ENCODE peak calls at places on chromosomes 2 and 18, in eight cellular contexts. K, X, B, W, Z, A, G and H are unnamed samples. For H3K27me3, the result is how much of the 10 kb centered on the place peaks cover.

GRCh38 chr2:230219419-230220331 is at the start of gene SP110:
- DNase-seq in X (peak), B (peak), W (peak), G (peak), A (peak), K (peak), Z (peak), H (peak)

GRCh38 chr2:3073196-3073595 is 304.4 kb downstream of the EIPR1 start:
- DNase-seq in Z (no peak), A (no peak), X (no peak), G (no peak), K (peak), W (no peak), B (no peak), H (no peak)

GRCh38 chr2:178761759-178762371 is 45.4 kb downstream of the TTN start:
- DNase-seq in B (peak), K (no peak), Z (peak), W (no peak), X (no peak), A (no peak), G (no peak), H (no peak)

GRCh38 chr2:171320731-171321130 is 113.1 kb downstream of the METTL8 start:
- DNase-seq in G (no peak), A (no peak), Z (no peak), W (no peak), X (no peak), K (no peak), B (no peak), H (no peak)

GRCh38 chr18:36461551-36461987 is 164.1 kb downstream of the FHOD3 start:
- DNase-seq in X (no peak), G (no peak), B (no peak), W (no peak), Z (no peak), K (no peak), A (no peak), H (no peak)

GRCh38 chr2:70035344-70035844 is 51.9 kb upstream of the PCBP1 start:
- DNase-seq in Z (no peak), G (no peak), B (peak), X (no peak), W (no peak), A (no peak), K (no peak), H (no peak)

GRCh38 chr2:96552284-96553175 is 16.0 kb downstream of the ARID5A start:
- DNase-seq in W (no peak), Z (no peak), K (no peak), A (no peak), X (no peak), G (no peak), B (no peak), H (no peak)

GRCh38 chr2:2812117-2812516 is 481.0 kb upstream of the MYT1L start:
- DNase-seq in W (no peak), B (no peak), K (no peak), G (no peak), Z (no peak), X (no peak), A (no peak), H (no peak)

GRCh38 chr2:86686905-86687304 is 33.2 kb upstream of the RMND5A start:
- DNase-seq in K (no peak), A (no peak), X (no peak), B (no peak), Z (no peak), G (no peak), W (no peak), H (no peak)

GRCh38 chr18:36527025-36527424 is 229.5 kb downstream of the FHOD3 start:
- DNase-seq in G (no peak), K (peak), B (no peak), W (no peak), A (no peak), Z (no peak), X (no peak), H (no peak)

GRCh38 chr18:63603772-63604171 is 16.6 kb downstream of the SERPINB13 start:
- DNase-seq in A (no peak), X (no peak), W (no peak), B (peak), K (no peak), G (no peak), Z (peak), H (no peak)

GRCh38 chr2:14633031-14633430 is 514 bp downstream of the LRATD1 start:
- DNase-seq in W (no peak), K (no peak), A (peak), B (no peak), Z (no peak), G (peak), X (no peak), H (no peak)

GRCh38 chr18:26468931-26469340 is 79.4 kb downstream of the KCTD1 start:
- DNase-seq in Z (no peak), B (no peak), X (no peak), A (no peak), W (no peak), K (no peak), G (no peak), H (no peak)

GRCh38 chr2:60492550-60492949 is 60.9 kb downstream of the BCL11A start:
- DNase-seq in G (no peak), A (no peak), K (no peak), Z (no peak), X (no peak), W (no peak), B (no peak), H (no peak)

GRCh38 chr2:85066874-85067351 is 66.3 kb upstream of the TCF7L1 start:
- DNase-seq in G (peak), K (peak), B (peak), A (peak), Z (peak), W (peak), X (peak), H (peak)

GRCh38 chr2:55530539-55531081 is 11.1 kb downstream of the CFAP36 start:
- DNase-seq in W (no peak), B (no peak), X (no peak), A (no peak), K (no peak), Z (no peak), G (no peak), H (no peak)

GRCh38 chr2:237639441-237640220 is 12.2 kb downstream of the LRRFIP1 start:
- DNase-seq in G (no peak), Z (no peak), A (no peak), W (no peak), X (no peak), B (no peak), K (no peak), H (no peak)

GRCh38 chr2:106534471-106534870 is 47.3 kb downstream of the CD8B2 start:
- DNase-seq in A (no peak), X (no peak), B (no peak), G (no peak), K (no peak), W (no peak), Z (no peak), H (no peak)

GRCh38 chr2:113124984-113125855 is 2.2 kb upstream of the IL1RN start:
- DNase-seq in W (no peak), G (no peak), X (no peak), Z (no peak), K (no peak), B (no peak), A (no peak), H (no peak)

GRCh38 chr2:123015186-123015585 is 1009.9 kb upstream of the CNTNAP5 start:
- DNase-seq in G (no peak), X (no peak), B (no peak), W (no peak), Z (no peak), A (no peak), K (no peak), H (no peak)

GRCh38 chr2:108239786-108240185 is at the start of gene SULT1C3:
- DNase-seq in W (no peak), K (no peak), B (no peak), G (no peak), A (no peak), X (no peak), Z (no peak), H (no peak)

GRCh38 chr2:240721596-240722180 is 30.0 kb downstream of the AQP12A start:
- DNase-seq in W (no peak), K (no peak), X (no peak), G (no peak), Z (no peak), B (no peak), A (no peak), H (no peak)

GRCh38 chr2:69917854-69918253 is 2.9 kb downstream of the MXD1 start:
- DNase-seq in Z (no peak), B (peak), W (peak), K (no peak), G (no peak), A (no peak), X (no peak), H (no peak)

GRCh38 chr2:209663149-209663548 is 108.5 kb upstream of the UNC80 start:
- DNase-seq in B (peak), Z (no peak), G (no peak), X (no peak), A (no peak), K (no peak), W (no peak), H (no peak)

GRCh38 chr2:84701880-84702279 is 179.0 kb downstream of the TRABD2A start:
- DNase-seq in Z (no peak), K (no peak), B (peak), X (no peak), G (no peak), A (no peak), W (no peak), H (no peak)

GRCh38 chr18:57621252-57621607 is 406 bp downstream of the NARS1 start:
- DNase-seq in Z (no peak), K (no peak), X (no peak), B (no peak), A (no peak), W (no peak), G (no peak), H (no peak)

GRCh38 chr2:178829299-178829698 is 22.1 kb upstream of the TTN start:
- DNase-seq in A (no peak), X (no peak), K (no peak), W (no peak), B (peak), Z (no peak), G (no peak), H (no peak)

DNA sequence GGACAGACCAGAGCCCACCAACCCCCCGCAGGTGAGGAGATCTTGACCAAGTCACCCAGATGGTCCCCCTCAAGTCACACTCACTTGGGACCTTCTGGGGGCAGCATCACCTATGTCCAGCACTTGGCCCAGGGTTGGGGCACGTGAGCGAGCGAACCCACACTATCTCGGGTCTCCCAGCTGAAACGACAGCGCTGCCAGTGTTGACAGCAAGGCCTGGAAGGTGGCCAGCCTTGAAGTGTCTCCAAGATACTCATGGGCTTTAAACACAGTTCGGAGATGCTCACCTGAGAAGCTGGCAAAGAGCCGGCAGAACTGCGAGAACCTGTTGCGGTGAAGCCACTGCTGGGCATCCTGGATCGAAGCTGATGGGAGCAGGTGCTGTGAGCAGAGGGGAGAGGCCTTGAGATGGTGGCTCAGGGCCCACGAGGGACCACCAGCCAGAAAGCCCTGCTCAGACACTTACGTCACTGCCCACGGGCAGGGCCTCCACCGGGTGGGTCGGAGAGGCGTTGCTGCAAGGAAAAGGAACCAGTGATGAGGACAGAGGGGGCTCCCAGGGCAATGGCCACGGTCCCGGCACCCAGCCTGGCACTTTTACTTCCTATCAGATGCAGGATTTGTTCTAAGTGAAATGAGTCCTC is 47.5 kb downstream of the TFCP2L1 start:
- DNase-seq in W (no peak), G (no peak), X (no peak), Z (no peak), K (no peak), A (peak), B (no peak), H (peak)
- H3K27me3 ChIP-seq in W (under half), G (under half), X (under half), Z (under half), K (under half), A (under half), B (under half), H (under half)

GRCh38 chr2:219042750-219043149 is 1.4 kb upstream of the CFAP65 start:
- DNase-seq in B (no peak), K (no peak), Z (no peak), X (no peak), W (no peak), A (no peak), G (no peak), H (no peak)

GRCh38 chr2:219037783-219038549 is 3.4 kb downstream of the CFAP65 start:
- DNase-seq in Z (no peak), X (no peak), K (no peak), W (no peak), B (no peak), G (no peak), A (no peak), H (no peak)

GRCh38 chr2:219042157-219042556 is 841 bp upstream of the CFAP65 start:
- DNase-seq in G (no peak), K (no peak), X (no peak), B (no peak), Z (no peak), A (no peak), W (no peak), H (no peak)

GRCh38 chr2:219038600-219038999 is 2.7 kb downstream of the CFAP65 start:
- DNase-seq in Z (no peak), K (no peak), W (no peak), X (no peak), A (no peak), B (no peak), G (no peak), H (no peak)

DNA sequence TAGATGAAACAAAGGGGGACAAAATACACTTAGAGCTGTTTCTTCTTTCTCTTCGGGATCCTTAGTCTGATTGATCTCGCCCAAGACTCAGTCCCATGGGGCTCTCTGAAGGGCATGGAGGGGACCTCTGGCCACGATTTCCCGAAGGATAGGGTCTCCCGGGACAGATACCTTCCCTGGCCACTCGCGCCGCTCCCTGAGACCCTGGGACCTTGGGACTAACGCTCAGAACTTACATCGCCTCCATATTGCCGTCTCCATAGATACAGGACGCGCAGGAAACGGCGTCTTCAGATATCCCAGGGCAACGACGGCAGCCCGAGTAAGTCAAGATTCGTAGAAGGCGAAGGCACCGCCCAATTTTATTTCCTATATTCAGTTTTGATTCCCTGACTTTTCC is at the start of gene CFAP65:
- DNase-seq in B (peak), A (no peak), W (no peak), G (no peak), Z (no peak), K (no peak), X (no peak), H (peak)
- H3K4me3 ChIP-seq in B (peak), A (peak), W (peak), G (no peak), Z (no peak), K (no peak), X (no peak), H (no peak)

DNA sequence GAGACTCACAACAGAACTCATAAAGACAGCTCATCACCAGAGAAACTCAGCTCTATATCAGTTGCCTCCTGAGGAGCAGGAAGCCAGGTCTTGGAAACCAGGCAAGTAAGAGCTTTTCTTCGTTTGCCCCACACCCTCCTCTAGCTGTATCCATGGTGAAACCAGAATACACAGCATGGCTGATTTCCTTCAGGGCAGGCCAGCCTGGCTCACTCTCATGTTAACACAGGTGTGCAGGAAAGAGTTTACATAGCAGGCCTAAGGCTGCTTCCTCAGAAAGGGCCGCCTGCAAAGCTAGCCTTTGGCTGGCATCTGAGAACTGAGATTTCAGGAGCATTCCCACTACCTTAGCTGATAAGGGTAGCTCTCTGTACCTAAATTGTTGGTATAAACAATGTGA is 65.7 kb downstream of the KLHL14 start:
- DNase-seq in W (no peak), X (no peak), K (no peak), G (no peak), B (no peak), Z (no peak), A (no peak), H (no peak)
- H3K27ac ChIP-seq in W (no peak), X (no peak), K (no peak), G (no peak), B (no peak), Z (no peak), A (no peak), H (no peak)

GRCh38 chr18:31773774-31774476 is 13.2 kb upstream of the SLC25A52 start:
- DNase-seq in W (no peak), G (no peak), X (no peak), Z (no peak), B (no peak), A (no peak), K (no peak), H (no peak)
- H3K27me3 ChIP-seq in W (under half), G (under half), X (under half), Z (under half), B (under half), A (under half), K (under half), H (under half)

DNA sequence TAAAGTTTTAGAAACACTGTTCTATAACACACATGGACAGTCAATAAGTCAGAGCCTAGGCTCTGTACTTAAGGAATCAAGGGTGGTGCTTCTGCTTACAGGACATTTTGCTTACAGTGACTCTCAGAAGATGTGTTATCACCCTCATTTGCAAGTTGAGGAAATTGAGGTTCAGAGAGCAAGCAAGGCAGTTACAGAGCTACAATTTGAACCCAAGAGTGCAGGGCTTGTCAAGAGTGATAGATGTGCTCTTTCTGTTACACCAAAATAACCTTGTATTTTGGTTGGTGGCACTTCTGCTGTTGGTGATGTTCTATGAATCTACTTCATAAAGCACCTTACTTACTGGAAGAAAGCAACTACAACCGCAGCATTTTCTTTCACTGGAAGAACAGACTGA is 170.2 kb downstream of the THADA start:
- DNase-seq in A (no peak), G (no peak), Z (peak), B (no peak), W (no peak), K (no peak), X (no peak), H (no peak)
- H3K4me3 ChIP-seq in A (no peak), G (no peak), Z (peak), B (no peak), W (no peak), K (no peak), X (no peak), H (no peak)